ENCODE peak calls at places on chromosomes 1 and 21, in nine cellular contexts. One of them, this sample, is unnamed.

GRCh38 chr1:109161836-109162606 is 48.1 kb downstream of the ELAPOR1 start:
- DNase-seq in small intestine: peak
- DNase-seq in AG08395: peak
- DNase-seq in hypothalamus: no peak
- DNase-seq in adrenal gland: peak
- DNase-seq in amniotic stem cell: peak
- DNase-seq in left ventricle myocardium superior: peak
- DNase-seq in kidney glomerular epithelial cell: peak
- DNase-seq in HS-27A: no peak
- DNase-seq in this sample: peak

GRCh38 chr21:44352253-44352860 is 1.1 kb upstream of the TRPM2 start:
- DNase-seq in small intestine: no peak
- DNase-seq in AG08395: no peak
- DNase-seq in hypothalamus: no peak
- DNase-seq in adrenal gland: no peak
- DNase-seq in amniotic stem cell: no peak
- DNase-seq in left ventricle myocardium superior: no peak
- DNase-seq in kidney glomerular epithelial cell: no peak
- DNase-seq in HS-27A: no peak
- DNase-seq in this sample: no peak

GRCh38 chr1:106676021-106676420 is 380.5 kb upstream of the PRMT6 start:
- DNase-seq in small intestine: no peak
- DNase-seq in AG08395: no peak
- DNase-seq in hypothalamus: no peak
- DNase-seq in adrenal gland: no peak
- DNase-seq in amniotic stem cell: no peak
- DNase-seq in left ventricle myocardium superior: no peak
- DNase-seq in kidney glomerular epithelial cell: no peak
- DNase-seq in HS-27A: no peak
- DNase-seq in this sample: peak

GRCh38 chr1:109201123-109201703 is 12.5 kb upstream of the SARS1 start:
- DNase-seq in small intestine: peak
- DNase-seq in AG08395: peak
- DNase-seq in hypothalamus: no peak
- DNase-seq in adrenal gland: peak
- DNase-seq in amniotic stem cell: peak
- DNase-seq in left ventricle myocardium superior: no peak
- DNase-seq in kidney glomerular epithelial cell: peak
- DNase-seq in HS-27A: peak
- DNase-seq in this sample: peak

GRCh38 chr1:38018864-38019343 is 6.4 kb downstream of the UTP11 start:
- DNase-seq in small intestine: no peak
- DNase-seq in AG08395: no peak
- DNase-seq in hypothalamus: no peak
- DNase-seq in adrenal gland: no peak
- DNase-seq in amniotic stem cell: no peak
- DNase-seq in left ventricle myocardium superior: no peak
- DNase-seq in kidney glomerular epithelial cell: peak
- DNase-seq in HS-27A: no peak
- DNase-seq in this sample: no peak

GRCh38 chr1:165369255-165369848 is 12.8 kb upstream of the LMX1A start:
- DNase-seq in small intestine: peak
- DNase-seq in AG08395: peak
- DNase-seq in hypothalamus: no peak
- DNase-seq in adrenal gland: peak
- DNase-seq in amniotic stem cell: no peak
- DNase-seq in left ventricle myocardium superior: peak
- DNase-seq in kidney glomerular epithelial cell: peak
- DNase-seq in HS-27A: no peak
- DNase-seq in this sample: no peak

GRCh38 chr1:228964178-228964819 is 229.0 kb downstream of the RHOU start:
- DNase-seq in small intestine: no peak
- DNase-seq in AG08395: peak
- DNase-seq in hypothalamus: no peak
- DNase-seq in adrenal gland: peak
- DNase-seq in amniotic stem cell: peak
- DNase-seq in left ventricle myocardium superior: peak
- DNase-seq in kidney glomerular epithelial cell: peak
- DNase-seq in HS-27A: no peak
- DNase-seq in this sample: peak

GRCh38 chr1:226661965-226662364 is 77.1 kb downstream of the ITPKB start:
- DNase-seq in small intestine: no peak
- DNase-seq in AG08395: no peak
- DNase-seq in hypothalamus: no peak
- DNase-seq in adrenal gland: no peak
- DNase-seq in amniotic stem cell: no peak
- DNase-seq in left ventricle myocardium superior: peak
- DNase-seq in kidney glomerular epithelial cell: no peak
- DNase-seq in HS-27A: no peak
- DNase-seq in this sample: no peak

GRCh38 chr1:226078336-226078735 is 15.8 kb downstream of the H3-3A start:
- DNase-seq in small intestine: no peak
- DNase-seq in AG08395: no peak
- DNase-seq in hypothalamus: no peak
- DNase-seq in adrenal gland: no peak
- DNase-seq in amniotic stem cell: no peak
- DNase-seq in left ventricle myocardium superior: no peak
- DNase-seq in kidney glomerular epithelial cell: no peak
- DNase-seq in HS-27A: no peak
- DNase-seq in this sample: no peak

GRCh38 chr1:185914089-185914488 is 179.9 kb downstream of the HMCN1 start:
- DNase-seq in small intestine: no peak
- DNase-seq in AG08395: no peak
- DNase-seq in hypothalamus: no peak
- DNase-seq in adrenal gland: no peak
- DNase-seq in amniotic stem cell: no peak
- DNase-seq in left ventricle myocardium superior: no peak
- DNase-seq in kidney glomerular epithelial cell: no peak
- DNase-seq in HS-27A: no peak
- DNase-seq in this sample: no peak

GRCh38 chr1:112557385-112557784 is 48.6 kb downstream of the WNT2B start:
- DNase-seq in small intestine: no peak
- DNase-seq in AG08395: no peak
- DNase-seq in hypothalamus: no peak
- DNase-seq in adrenal gland: no peak
- DNase-seq in amniotic stem cell: no peak
- DNase-seq in left ventricle myocardium superior: no peak
- DNase-seq in kidney glomerular epithelial cell: no peak
- DNase-seq in HS-27A: no peak
- DNase-seq in this sample: no peak

GRCh38 chr1:236370397-236370796 is 23.7 kb upstream of the EDARADD start:
- DNase-seq in small intestine: no peak
- DNase-seq in AG08395: no peak
- DNase-seq in hypothalamus: no peak
- DNase-seq in adrenal gland: no peak
- DNase-seq in amniotic stem cell: no peak
- DNase-seq in left ventricle myocardium superior: no peak
- DNase-seq in kidney glomerular epithelial cell: no peak
- DNase-seq in HS-27A: no peak
- DNase-seq in this sample: no peak

GRCh38 chr1:45716700-45717099 is 28.7 kb downstream of the TMEM69 start:
- DNase-seq in small intestine: no peak
- DNase-seq in AG08395: no peak
- DNase-seq in hypothalamus: no peak
- DNase-seq in adrenal gland: no peak
- DNase-seq in amniotic stem cell: no peak
- DNase-seq in left ventricle myocardium superior: no peak
- DNase-seq in kidney glomerular epithelial cell: no peak
- DNase-seq in HS-27A: no peak
- DNase-seq in this sample: no peak

GRCh38 chr1:198970919-198971318 is 332.1 kb downstream of the PTPRC start:
- DNase-seq in small intestine: no peak
- DNase-seq in AG08395: peak
- DNase-seq in hypothalamus: no peak
- DNase-seq in adrenal gland: no peak
- DNase-seq in amniotic stem cell: no peak
- DNase-seq in left ventricle myocardium superior: no peak
- DNase-seq in kidney glomerular epithelial cell: no peak
- DNase-seq in HS-27A: no peak
- DNase-seq in this sample: no peak

GRCh38 chr21:21968810-21969588 is 970.8 kb downstream of the NCAM2 start:
- DNase-seq in small intestine: no peak
- DNase-seq in AG08395: no peak
- DNase-seq in hypothalamus: no peak
- DNase-seq in adrenal gland: no peak
- DNase-seq in amniotic stem cell: no peak
- DNase-seq in left ventricle myocardium superior: no peak
- DNase-seq in kidney glomerular epithelial cell: no peak
- DNase-seq in HS-27A: no peak
- DNase-seq in this sample: no peak

This sample was measured in GM04504.